ENCODE peak calls at places on chromosomes 16 and 17, in seven cellular contexts. One of them, this sample, is unnamed.

GRCh38 chr17:48144976-48145798 is 37.6 kb downstream of the SNX11 start:
- DNase-seq in endothelial cell of umbilical vein: no peak
- DNase-seq in tibial artery: no peak
- DNase-seq in cardiac muscle cell: no peak
- DNase-seq in gastrocnemius medialis: no peak
- DNase-seq in AG10803: no peak
- DNase-seq in K562: no peak
- DNase-seq in this sample: no peak

GRCh38 chr17:15398736-15399331 is 57.4 kb upstream of the TEKT3 start:
- DNase-seq in endothelial cell of umbilical vein: peak; percentile 5
- DNase-seq in tibial artery: no peak
- DNase-seq in cardiac muscle cell: peak; percentile 38
- DNase-seq in gastrocnemius medialis: peak; percentile 42
- DNase-seq in AG10803: peak; percentile 60
- DNase-seq in K562: no peak
- DNase-seq in this sample: no peak

GRCh38 chr16:87233928-87234327 is 83.3 kb downstream of the C16orf95 start:
- DNase-seq in endothelial cell of umbilical vein: peak; percentile 26
- DNase-seq in tibial artery: no peak
- DNase-seq in cardiac muscle cell: no peak
- DNase-seq in gastrocnemius medialis: no peak
- DNase-seq in AG10803: peak; percentile 51
- DNase-seq in K562: peak; percentile 35
- DNase-seq in this sample: no peak

GRCh38 chr17:68205251-68205807 is 42.5 kb upstream of the AMZ2 start:
- DNase-seq in endothelial cell of umbilical vein: peak; percentile 88
- DNase-seq in tibial artery: peak; percentile 94
- DNase-seq in cardiac muscle cell: peak; percentile 93
- DNase-seq in gastrocnemius medialis: peak; percentile 87
- DNase-seq in AG10803: peak; percentile 81
- DNase-seq in K562: peak; percentile 84
- DNase-seq in this sample: peak; percentile 43

GRCh38 chr17:17365476-17366110 is 62.4 kb downstream of the NT5M start:
- DNase-seq in endothelial cell of umbilical vein: no peak
- DNase-seq in tibial artery: no peak
- DNase-seq in cardiac muscle cell: no peak
- DNase-seq in gastrocnemius medialis: no peak
- DNase-seq in AG10803: no peak
- DNase-seq in K562: no peak
- DNase-seq in this sample: no peak

GRCh38 chr16:24717411-24717810 is 12.0 kb upstream of the TNRC6A start:
- DNase-seq in endothelial cell of umbilical vein: no peak
- DNase-seq in tibial artery: no peak
- DNase-seq in cardiac muscle cell: no peak
- DNase-seq in gastrocnemius medialis: no peak
- DNase-seq in AG10803: peak; percentile 65
- DNase-seq in K562: no peak
- DNase-seq in this sample: no peak

GRCh38 chr16:16021988-16022682 is 72.7 kb downstream of the ABCC1 start:
- DNase-seq in endothelial cell of umbilical vein: peak; percentile 96
- DNase-seq in tibial artery: peak; percentile 98
- DNase-seq in cardiac muscle cell: peak; percentile 77
- DNase-seq in gastrocnemius medialis: peak; percentile 98
- DNase-seq in AG10803: peak; percentile 95
- DNase-seq in K562: peak; percentile 95
- DNase-seq in this sample: peak; percentile 90

GRCh38 chr16:67017810-67018488 is 11.0 kb upstream of the CBFB start:
- DNase-seq in endothelial cell of umbilical vein: peak; percentile 89
- DNase-seq in tibial artery: peak; percentile 55
- DNase-seq in cardiac muscle cell: peak; percentile 93
- DNase-seq in gastrocnemius medialis: peak; percentile 52
- DNase-seq in AG10803: peak; percentile 87
- DNase-seq in K562: peak; percentile 89
- DNase-seq in this sample: peak; percentile 96

GRCh38 chr16:75116081-75116910 is at the start of gene LDHD:
- DNase-seq in endothelial cell of umbilical vein: peak; percentile 37
- DNase-seq in tibial artery: peak; percentile 90
- DNase-seq in cardiac muscle cell: peak; percentile 75
- DNase-seq in gastrocnemius medialis: peak; percentile 89
- DNase-seq in AG10803: peak; percentile 62
- DNase-seq in K562: peak; percentile 77
- DNase-seq in this sample: no peak

GRCh38 chr16:80948886-80949502 is 57.7 kb downstream of the CMC2 start:
- DNase-seq in endothelial cell of umbilical vein: peak; percentile 73
- DNase-seq in tibial artery: peak; percentile 45
- DNase-seq in cardiac muscle cell: peak; percentile 54
- DNase-seq in gastrocnemius medialis: no peak
- DNase-seq in AG10803: peak; percentile 47
- DNase-seq in K562: peak; percentile 72
- DNase-seq in this sample: no peak

GRCh38 chr17:48621410-48622387 is 4.5 kb downstream of the HOXB9 start:
- DNase-seq in endothelial cell of umbilical vein: no peak
- DNase-seq in tibial artery: no peak
- DNase-seq in cardiac muscle cell: no peak
- DNase-seq in gastrocnemius medialis: no peak
- DNase-seq in AG10803: no peak
- DNase-seq in K562: no peak
- DNase-seq in this sample: no peak

GRCh38 chr16:74117798-74118197 is 178.8 kb upstream of the PSMD7 start:
- DNase-seq in endothelial cell of umbilical vein: no peak
- DNase-seq in tibial artery: no peak
- DNase-seq in cardiac muscle cell: no peak
- DNase-seq in gastrocnemius medialis: no peak
- DNase-seq in AG10803: no peak
- DNase-seq in K562: no peak
- DNase-seq in this sample: no peak

GRCh38 chr16:84526794-84527485 is 22.5 kb upstream of the MEAK7 start:
- DNase-seq in endothelial cell of umbilical vein: peak; percentile 76
- DNase-seq in tibial artery: peak; percentile 38
- DNase-seq in cardiac muscle cell: no peak
- DNase-seq in gastrocnemius medialis: no peak
- DNase-seq in AG10803: peak; percentile 63
- DNase-seq in K562: no peak
- DNase-seq in this sample: no peak

GRCh38 chr17:49572806-49573420 is 2.8 kb upstream of the NXPH3 start:
- DNase-seq in endothelial cell of umbilical vein: no peak
- DNase-seq in tibial artery: no peak
- DNase-seq in cardiac muscle cell: no peak
- DNase-seq in gastrocnemius medialis: no peak
- DNase-seq in AG10803: no peak
- DNase-seq in K562: no peak
- DNase-seq in this sample: no peak

GRCh38 chr17:82037113-82037888 is at the start of gene DCXR:
- DNase-seq in endothelial cell of umbilical vein: peak; percentile 97
- DNase-seq in tibial artery: peak; percentile 99
- DNase-seq in cardiac muscle cell: peak; percentile 99
- DNase-seq in gastrocnemius medialis: peak; percentile 97
- DNase-seq in AG10803: peak; percentile 93
- DNase-seq in K562: peak; percentile 96
- DNase-seq in this sample: peak; percentile 72
- TF ChIP-seq CTCF in endothelial cell of umbilical vein: peak; percentile 92
- TF ChIP-seq CTCF in tibial artery: peak; percentile 70
- TF ChIP-seq CTCF in cardiac muscle cell: peak; percentile 65
- TF ChIP-seq CTCF in gastrocnemius medialis: peak; percentile 67
- TF ChIP-seq CTCF in AG10803: peak; percentile 54
- TF ChIP-seq CTCF in K562: peak; percentile 93
- TF ChIP-seq CTCF in this sample: peak; percentile 67

GRCh38 chr16:65200374-65200773 is 78.5 kb upstream of the CDH11 start:
- DNase-seq in endothelial cell of umbilical vein: no peak
- DNase-seq in tibial artery: no peak
- DNase-seq in cardiac muscle cell: no peak
- DNase-seq in gastrocnemius medialis: no peak
- DNase-seq in AG10803: no peak
- DNase-seq in K562: no peak
- DNase-seq in this sample: no peak

GRCh38 chr16:65196696-65197095 is 74.8 kb upstream of the CDH11 start:
- DNase-seq in endothelial cell of umbilical vein: no peak
- DNase-seq in tibial artery: no peak
- DNase-seq in cardiac muscle cell: no peak
- DNase-seq in gastrocnemius medialis: no peak
- DNase-seq in AG10803: no peak
- DNase-seq in K562: no peak
- DNase-seq in this sample: no peak

GRCh38 chr16:65200857-65201256 is 79.0 kb upstream of the CDH11 start:
- DNase-seq in endothelial cell of umbilical vein: no peak
- DNase-seq in tibial artery: no peak
- DNase-seq in cardiac muscle cell: no peak
- DNase-seq in gastrocnemius medialis: no peak
- DNase-seq in AG10803: peak; percentile 80
- DNase-seq in K562: no peak
- DNase-seq in this sample: no peak

GRCh38 chr16:65202461-65202860 is 80.6 kb upstream of the CDH11 start:
- DNase-seq in endothelial cell of umbilical vein: no peak
- DNase-seq in tibial artery: no peak
- DNase-seq in cardiac muscle cell: no peak
- DNase-seq in gastrocnemius medialis: no peak
- DNase-seq in AG10803: peak; percentile 44
- DNase-seq in K562: no peak
- DNase-seq in this sample: no peak

GRCh38 chr16:65201446-65202010 is 79.7 kb upstream of the CDH11 start:
- DNase-seq in endothelial cell of umbilical vein: no peak
- DNase-seq in tibial artery: no peak
- DNase-seq in cardiac muscle cell: no peak
- DNase-seq in gastrocnemius medialis: no peak
- DNase-seq in AG10803: peak; percentile 34
- DNase-seq in K562: no peak
- DNase-seq in this sample: no peak
- H3K4me3 ChIP-seq in endothelial cell of umbilical vein: no peak overlapping the region
- H3K4me3 ChIP-seq in tibial artery: no peak overlapping the region
- H3K4me3 ChIP-seq in cardiac muscle cell: no peak overlapping the region
- H3K4me3 ChIP-seq in gastrocnemius medialis: no peak overlapping the region
- H3K4me3 ChIP-seq in AG10803: peak overlapping the region; percentile 37
- H3K4me3 ChIP-seq in K562: no peak overlapping the region
- H3K4me3 ChIP-seq in this sample: no peak overlapping the region

DNA sequence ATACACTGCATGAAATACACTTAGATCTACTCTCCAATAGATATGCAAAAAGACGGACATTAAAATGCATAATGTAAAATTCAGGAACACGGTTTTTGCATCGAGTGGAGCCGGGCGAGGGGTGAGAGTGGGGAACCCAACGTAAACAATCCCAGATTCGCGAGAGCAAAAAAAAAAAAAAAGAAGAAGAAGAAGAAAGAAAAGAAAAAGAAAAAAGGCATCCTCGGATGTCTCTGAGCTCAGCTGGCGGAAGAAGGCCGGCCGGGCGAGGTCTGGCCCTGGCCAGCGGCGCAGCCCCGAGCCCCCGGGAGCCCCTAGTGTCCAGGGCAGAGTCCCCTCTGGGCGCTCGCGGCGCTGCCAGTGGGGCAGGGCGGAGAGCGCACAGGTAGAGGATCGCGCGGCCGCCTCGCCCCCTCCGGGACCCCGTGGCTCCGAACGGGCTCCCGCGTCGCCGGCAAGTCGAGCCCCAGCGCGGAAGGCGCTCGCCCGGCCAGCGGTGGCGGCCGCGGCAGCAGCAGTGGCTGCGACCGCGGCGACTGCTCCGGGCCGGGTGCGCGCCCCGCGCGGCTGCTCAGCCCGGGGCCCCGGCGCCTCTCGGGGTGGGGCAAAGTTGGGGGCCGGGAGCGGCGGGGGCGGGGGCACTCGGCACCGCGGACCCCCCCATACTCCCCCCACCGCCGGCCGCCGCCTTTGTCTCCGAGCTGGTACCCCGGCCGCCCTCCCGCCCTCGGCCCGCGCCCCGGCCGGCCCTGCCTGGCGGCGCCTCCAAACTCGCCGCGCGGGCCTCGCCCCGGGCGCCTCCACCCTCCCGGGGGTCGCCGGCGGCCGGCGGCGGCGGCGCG is 9.7 kb upstream of the ZFHX3 start:
- DNase-seq in endothelial cell of umbilical vein: peak; percentile 52
- DNase-seq in tibial artery: no peak
- DNase-seq in cardiac muscle cell: peak; percentile 61
- DNase-seq in gastrocnemius medialis: no peak
- DNase-seq in AG10803: no peak
- DNase-seq in K562: peak; percentile 43
- DNase-seq in this sample: no peak
- TF ChIP-seq CTCF in endothelial cell of umbilical vein: peak; percentile 23
- TF ChIP-seq CTCF in tibial artery: no peak
- TF ChIP-seq CTCF in cardiac muscle cell: peak; percentile 30
- TF ChIP-seq CTCF in gastrocnemius medialis: no peak
- TF ChIP-seq CTCF in AG10803: peak; percentile 16
- TF ChIP-seq CTCF in K562: no peak
- TF ChIP-seq CTCF in this sample: peak; percentile 6

GRCh38 chr17:31493656-31494155 is 102.2 kb downstream of the RAB11FIP4 start:
- DNase-seq in endothelial cell of umbilical vein: no peak
- DNase-seq in tibial artery: no peak
- DNase-seq in cardiac muscle cell: no peak
- DNase-seq in gastrocnemius medialis: no peak
- DNase-seq in AG10803: no peak
- DNase-seq in K562: no peak
- DNase-seq in this sample: no peak
- H3K4me3 ChIP-seq in endothelial cell of umbilical vein: no peak overlapping the region
- H3K4me3 ChIP-seq in tibial artery: no peak overlapping the region
- H3K4me3 ChIP-seq in cardiac muscle cell: no peak overlapping the region
- H3K4me3 ChIP-seq in gastrocnemius medialis: no peak overlapping the region
- H3K4me3 ChIP-seq in AG10803: no peak overlapping the region
- H3K4me3 ChIP-seq in K562: no peak overlapping the region
- H3K4me3 ChIP-seq in this sample: no peak overlapping the region

GRCh38 chr16:30659507-30660423 is 1.5 kb downstream of the FBRS start:
- DNase-seq in endothelial cell of umbilical vein: peak; percentile 19
- DNase-seq in tibial artery: no peak
- DNase-seq in cardiac muscle cell: no peak
- DNase-seq in gastrocnemius medialis: no peak
- DNase-seq in AG10803: peak; percentile 28
- DNase-seq in K562: peak; percentile 66
- DNase-seq in this sample: no peak
- TF ChIP-seq CTCF in endothelial cell of umbilical vein: no peak
- TF ChIP-seq CTCF in tibial artery: no peak
- TF ChIP-seq CTCF in cardiac muscle cell: no peak
- TF ChIP-seq CTCF in gastrocnemius medialis: no peak
- TF ChIP-seq CTCF in AG10803: peak; percentile 8
- TF ChIP-seq CTCF in K562: no peak
- TF ChIP-seq CTCF in this sample: no peak

DNA sequence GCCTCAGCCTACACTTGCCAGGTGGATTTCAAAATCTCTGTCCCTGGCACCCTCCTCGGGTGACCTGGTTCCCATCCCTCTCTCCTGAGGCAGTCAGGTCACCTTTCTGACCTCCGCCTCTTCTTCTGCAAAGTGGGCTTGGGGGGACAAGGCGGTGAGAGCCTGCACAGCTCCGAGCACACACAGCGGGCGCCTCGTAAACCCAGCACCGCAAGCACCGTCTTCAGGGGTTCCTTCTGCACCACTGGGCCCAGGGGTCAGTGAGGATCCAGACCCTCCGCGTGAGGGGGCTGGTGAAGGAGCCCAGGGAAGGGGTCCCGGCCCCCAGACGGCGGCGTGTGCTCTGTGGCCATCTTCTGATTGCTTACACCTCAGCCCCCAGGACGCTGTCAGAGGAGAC is 2.9 kb downstream of the CBFA2T3 start:
- DNase-seq in endothelial cell of umbilical vein: no peak
- DNase-seq in tibial artery: no peak
- DNase-seq in cardiac muscle cell: no peak
- DNase-seq in gastrocnemius medialis: no peak
- DNase-seq in AG10803: no peak
- DNase-seq in K562: no peak
- DNase-seq in this sample: no peak
- H3K4me3 ChIP-seq in endothelial cell of umbilical vein: no peak overlapping the region
- H3K4me3 ChIP-seq in tibial artery: no peak overlapping the region
- H3K4me3 ChIP-seq in cardiac muscle cell: no peak overlapping the region
- H3K4me3 ChIP-seq in gastrocnemius medialis: no peak overlapping the region
- H3K4me3 ChIP-seq in AG10803: no peak overlapping the region
- H3K4me3 ChIP-seq in K562: peak overlapping the region; percentile 85
- H3K4me3 ChIP-seq in this sample: no peak overlapping the region

GRCh38 chr17:63972796-63973195 is at the start of gene SCN4A:
- DNase-seq in endothelial cell of umbilical vein: no peak
- DNase-seq in tibial artery: no peak
- DNase-seq in cardiac muscle cell: no peak
- DNase-seq in gastrocnemius medialis: no peak
- DNase-seq in AG10803: no peak
- DNase-seq in K562: no peak
- DNase-seq in this sample: no peak
- TF ChIP-seq CTCF in endothelial cell of umbilical vein: no peak
- TF ChIP-seq CTCF in tibial artery: no peak
- TF ChIP-seq CTCF in cardiac muscle cell: no peak
- TF ChIP-seq CTCF in gastrocnemius medialis: no peak
- TF ChIP-seq CTCF in AG10803: no peak
- TF ChIP-seq CTCF in K562: no peak
- TF ChIP-seq CTCF in this sample: no peak

This sample was measured in HFF-Myc.